ENCODE peak calls at places on chromosome 1, in four cellular contexts. One of them, this sample, is unnamed.

GRCh38 chr1:209435654-209436566 is 147.6 kb upstream of the CAMK1G start:
- DNase-seq in HepG2: peak; percentile 33
- DNase-seq in K562: peak; percentile 69
- DNase-seq in GM12878: no peak
- DNase-seq in this sample: peak; percentile 82

GRCh38 chr1:154404511-154404931 is 622 bp upstream of the IL6R start:
- DNase-seq in K562: no peak
- DNase-seq in GM12878: no peak
- DNase-seq in HepG2: no peak
- DNase-seq in this sample: no peak

GRCh38 chr1:149977345-149977744 is 33.2 kb downstream of the OTUD7B start:
- DNase-seq in HepG2: no peak
- DNase-seq in K562: no peak
- DNase-seq in GM12878: no peak
- DNase-seq in this sample: no peak

GRCh38 chr1:116521186-116521585 is 49.6 kb downstream of the CD58 start:
- DNase-seq in K562: no peak
- DNase-seq in HepG2: no peak
- DNase-seq in GM12878: no peak
- DNase-seq in this sample: no peak

GRCh38 chr1:40030528-40031135 is 9.9 kb upstream of the CAP1 start:
- DNase-seq in HepG2: no peak
- DNase-seq in K562: no peak
- DNase-seq in GM12878: no peak
- DNase-seq in this sample: no peak

GRCh38 chr1:218492840-218493239 is 147.7 kb downstream of the TGFB2 start:
- DNase-seq in HepG2: no peak
- DNase-seq in K562: no peak
- DNase-seq in GM12878: no peak
- DNase-seq in this sample: no peak

GRCh38 chr1:4655674-4656532 is 1.5 kb downstream of the AJAP1 start:
- DNase-seq in GM12878: no peak
- DNase-seq in HepG2: no peak
- DNase-seq in K562: peak; percentile 18
- DNase-seq in this sample: peak; percentile 64

GRCh38 chr1:12034381-12034801 is 15.1 kb downstream of the MIIP start:
- DNase-seq in GM12878: no peak
- DNase-seq in HepG2: peak; percentile 73
- DNase-seq in K562: peak; percentile 63
- DNase-seq in this sample: no peak

GRCh38 chr1:2459757-2460156 is 16.3 kb upstream of the PLCH2 start:
- DNase-seq in K562: no peak
- DNase-seq in GM12878: no peak
- DNase-seq in HepG2: no peak
- DNase-seq in this sample: no peak

GRCh38 chr1:151545542-151545941 is 5.4 kb downstream of the TUFT1 start:
- DNase-seq in K562: no peak
- DNase-seq in HepG2: no peak
- DNase-seq in GM12878: no peak
- DNase-seq in this sample: no peak

GRCh38 chr1:81505831-81506230 is 294.9 kb upstream of the ADGRL2 start:
- DNase-seq in K562: no peak
- DNase-seq in GM12878: peak; percentile 59
- DNase-seq in HepG2: no peak
- DNase-seq in this sample: no peak

GRCh38 chr1:27589841-27590426 is 14.0 kb downstream of the AHDC1 start:
- DNase-seq in GM12878: no peak
- DNase-seq in HepG2: no peak
- DNase-seq in K562: no peak
- DNase-seq in this sample: no peak

GRCh38 chr1:183567584-183567983 is 22.7 kb downstream of the NCF2 start:
- DNase-seq in K562: peak; percentile 81
- DNase-seq in HepG2: no peak
- DNase-seq in GM12878: peak; percentile 17
- DNase-seq in this sample: no peak

GRCh38 chr1:11841245-11842153 is 6.1 kb downstream of the NPPA start:
- DNase-seq in K562: peak; percentile 50
- DNase-seq in GM12878: no peak
- DNase-seq in HepG2: no peak
- DNase-seq in this sample: no peak

GRCh38 chr1:57467825-57468224 is 44.0 kb upstream of the DAB1 start:
- DNase-seq in K562: no peak
- DNase-seq in HepG2: no peak
- DNase-seq in GM12878: no peak
- DNase-seq in this sample: no peak

GRCh38 chr1:22816803-22817202 is 106.2 kb downstream of the EPHB2 start:
- DNase-seq in HepG2: no peak
- DNase-seq in GM12878: no peak
- DNase-seq in K562: no peak
- DNase-seq in this sample: no peak

GRCh38 chr1:162305969-162306368 is 70.7 kb downstream of the SPATA46 start:
- DNase-seq in GM12878: no peak
- DNase-seq in K562: no peak
- DNase-seq in HepG2: peak; percentile 12
- DNase-seq in this sample: no peak

GRCh38 chr1:97743129-97743528 is 177.7 kb downstream of the DPYD start:
- DNase-seq in HepG2: no peak
- DNase-seq in GM12878: no peak
- DNase-seq in K562: no peak
- DNase-seq in this sample: no peak

GRCh38 chr1:53165408-53165961 is 23.0 kb upstream of the SLC1A7 start:
- DNase-seq in HepG2: no peak
- DNase-seq in GM12878: no peak
- DNase-seq in K562: no peak
- DNase-seq in this sample: no peak

GRCh38 chr1:29805896-29806160 is 569.5 kb downstream of the PTPRU start:
- DNase-seq in GM12878: no peak
- DNase-seq in HepG2: no peak
- DNase-seq in K562: no peak
- DNase-seq in this sample: no peak
- TF ChIP-seq TARDBP in GM12878: no peak
- TF ChIP-seq TARDBP in HepG2: no peak
- TF ChIP-seq TARDBP in K562: no peak
- TF ChIP-seq TARDBP in this sample: no peak

GRCh38 chr1:64956733-64957441 is 9.5 kb downstream of the JAK1 start:
- DNase-seq in GM12878: peak; percentile 80
- DNase-seq in K562: peak; percentile 64
- DNase-seq in HepG2: no peak
- DNase-seq in this sample: no peak
- TF ChIP-seq BHLHE40 in GM12878: peak; percentile 51
- TF ChIP-seq BHLHE40 in K562: no peak
- TF ChIP-seq BHLHE40 in HepG2: no peak
- TF ChIP-seq BHLHE40 in this sample: no peak

DNA sequence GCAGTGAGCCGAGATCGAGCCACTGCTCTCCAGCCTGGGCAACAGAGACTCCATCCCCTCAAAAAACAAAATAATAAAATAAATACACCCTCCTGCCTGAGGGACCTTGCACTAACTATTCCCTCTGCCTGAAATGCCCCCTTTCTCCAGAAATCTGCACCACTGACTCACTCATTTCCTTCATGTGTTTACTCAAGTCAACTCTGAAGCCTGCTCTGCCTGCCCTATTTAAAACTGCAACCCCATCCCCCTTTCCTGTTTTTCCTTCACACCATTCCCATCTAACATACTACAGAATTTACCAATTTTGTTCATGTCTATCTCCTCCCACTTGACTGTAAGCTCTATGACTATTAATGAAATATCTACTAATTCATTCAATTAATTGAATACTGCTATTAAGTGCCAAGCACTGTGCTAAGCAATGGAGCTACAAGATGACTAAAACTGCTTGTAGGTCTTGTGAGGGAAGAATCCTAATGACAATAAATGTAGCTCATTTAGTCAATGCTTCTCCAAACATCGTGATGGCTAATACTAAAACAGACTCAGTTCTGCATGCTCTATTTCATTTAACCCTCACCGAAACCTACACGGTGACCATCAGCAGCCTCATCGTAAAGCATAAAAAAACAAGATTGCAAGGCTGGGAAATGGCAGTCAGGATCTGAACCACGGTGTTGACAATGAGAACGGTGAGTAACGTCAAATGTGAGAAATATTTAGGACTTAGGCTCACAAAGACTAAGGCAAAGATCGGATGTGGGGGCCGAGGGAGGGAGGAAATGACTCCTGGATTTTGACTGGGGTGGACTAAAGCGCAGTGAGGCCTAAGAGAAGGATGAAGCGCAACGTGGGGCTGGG is 749 bp upstream of the TMEM39B start:
- DNase-seq in K562: no peak
- DNase-seq in GM12878: no peak
- DNase-seq in HepG2: peak; percentile 34
- DNase-seq in this sample: no peak
- TF ChIP-seq TARDBP in K562: no peak
- TF ChIP-seq TARDBP in GM12878: no peak
- TF ChIP-seq TARDBP in HepG2: peak; percentile 40
- TF ChIP-seq TARDBP in this sample: no peak

DNA sequence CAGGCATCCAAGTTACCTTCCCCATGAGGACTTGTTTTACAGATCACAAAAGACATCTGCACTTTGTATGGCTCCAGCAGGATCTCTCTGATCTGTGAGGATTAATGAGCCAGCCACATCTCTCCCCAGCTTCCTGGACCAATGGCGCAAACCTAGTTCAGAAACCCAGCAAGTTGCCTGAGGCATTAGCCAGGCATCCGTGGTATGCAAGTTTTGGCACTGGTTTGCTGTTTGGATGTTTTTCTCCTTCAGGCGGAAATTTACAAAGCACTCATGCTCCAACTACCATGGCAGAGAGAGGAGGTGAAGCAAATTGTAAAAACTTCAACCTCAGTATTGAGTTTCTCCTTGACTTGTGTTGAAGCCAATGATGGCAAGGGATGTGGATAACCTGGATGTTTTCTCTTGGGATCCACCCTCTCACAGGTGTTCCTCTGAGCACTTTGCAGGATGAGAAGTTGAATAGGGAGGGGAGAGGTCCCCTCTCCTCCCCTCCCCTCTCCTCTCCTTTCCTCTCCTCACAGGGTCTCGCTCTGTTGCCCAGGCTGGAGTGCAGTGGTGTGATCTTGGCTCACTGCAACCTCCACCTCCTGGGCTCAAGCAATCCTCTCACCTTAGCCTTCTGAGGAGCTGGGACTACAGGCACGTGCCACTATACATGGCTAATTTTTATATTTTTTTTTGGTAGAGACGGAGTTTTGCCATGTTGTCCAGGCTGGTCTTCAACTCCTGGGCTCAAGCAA is 25.6 kb upstream of the ENO1 start:
- DNase-seq in HepG2: peak; percentile 68
- DNase-seq in GM12878: no peak
- DNase-seq in K562: no peak
- DNase-seq in this sample: no peak
- TF ChIP-seq BHLHE40 in HepG2: no peak
- TF ChIP-seq BHLHE40 in GM12878: no peak
- TF ChIP-seq BHLHE40 in K562: no peak
- TF ChIP-seq BHLHE40 in this sample: no peak

DNA sequence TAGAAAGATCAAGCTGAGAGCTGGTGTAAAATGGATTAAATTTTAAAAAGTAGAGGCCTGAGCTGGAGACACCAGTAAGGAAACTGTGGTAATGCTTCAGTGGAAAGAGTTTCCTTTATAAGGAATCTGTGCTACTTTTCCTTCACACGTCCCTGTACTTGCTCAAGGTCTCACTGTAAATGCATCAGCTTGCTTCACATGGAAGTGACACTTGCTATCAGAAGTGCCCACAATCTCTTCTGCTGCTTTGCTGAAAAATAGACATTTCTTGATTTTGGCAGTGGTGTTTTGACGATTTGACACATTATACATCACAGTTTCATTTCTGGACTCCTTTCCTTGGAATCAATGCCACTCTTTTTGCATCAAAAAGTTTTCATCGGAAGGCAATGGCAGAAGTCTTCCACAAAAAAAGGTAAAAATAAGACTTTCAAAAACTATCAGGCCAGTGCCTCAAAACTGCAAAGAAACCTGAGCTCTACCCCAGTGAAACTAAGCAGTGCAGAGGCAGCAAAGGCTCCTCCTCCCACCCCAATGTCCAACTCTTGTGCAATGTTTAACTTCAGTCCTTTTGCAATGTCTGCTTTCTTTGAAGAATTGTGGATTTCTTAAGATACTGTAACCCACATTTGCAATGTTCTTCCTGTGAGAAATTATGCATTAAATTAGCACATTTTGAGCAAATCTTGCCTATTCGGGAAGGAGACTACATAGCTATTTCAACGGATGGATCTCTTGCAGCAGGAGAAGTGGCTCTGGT is 18.4 kb upstream of the TSPAN2 start:
- DNase-seq in K562: no peak
- DNase-seq in HepG2: no peak
- DNase-seq in GM12878: no peak
- DNase-seq in this sample: no peak
- TF ChIP-seq TARDBP in K562: no peak
- TF ChIP-seq TARDBP in HepG2: no peak
- TF ChIP-seq TARDBP in GM12878: no peak
- TF ChIP-seq TARDBP in this sample: no peak

GRCh38 chr1:30966690-30967369 is 58.3 kb upstream of the SDC3 start:
- DNase-seq in GM12878: no peak
- DNase-seq in HepG2: peak; percentile 20
- DNase-seq in K562: peak; percentile 51
- DNase-seq in this sample: peak; percentile 31
- TF ChIP-seq BHLHE40 in GM12878: no peak
- TF ChIP-seq BHLHE40 in HepG2: no peak
- TF ChIP-seq BHLHE40 in K562: no peak
- TF ChIP-seq BHLHE40 in this sample: no peak

DNA sequence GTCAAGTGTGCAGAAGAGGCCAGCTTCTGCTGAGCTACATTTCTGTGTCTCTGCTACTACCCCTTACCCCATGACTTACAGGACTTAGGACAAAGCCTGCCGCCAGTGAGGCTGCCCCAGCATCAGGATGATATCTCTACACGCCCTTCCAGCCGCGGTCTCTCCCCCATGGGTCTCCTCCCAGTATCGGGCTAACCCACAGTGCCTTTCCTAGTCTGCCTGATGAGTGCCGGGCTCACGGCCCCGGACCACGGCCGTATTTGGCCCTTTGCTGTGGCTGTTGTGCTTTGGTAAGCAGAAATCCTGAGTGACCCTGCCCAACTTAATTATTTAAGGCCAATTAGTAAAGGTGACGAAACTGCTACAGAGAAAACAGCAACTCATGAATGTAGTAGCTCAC is 123.1 kb upstream of the IFFO2 start:
- DNase-seq in HepG2: no peak
- DNase-seq in K562: no peak
- DNase-seq in GM12878: no peak
- DNase-seq in this sample: no peak
- TF ChIP-seq TARDBP in HepG2: no peak
- TF ChIP-seq TARDBP in K562: no peak
- TF ChIP-seq TARDBP in GM12878: no peak
- TF ChIP-seq TARDBP in this sample: no peak

This sample was measured in HEK293T.